ENCODE peak calls at places on chromosomes 4 and X, in nine cellular contexts. W is GM23248, K is PC-3, Q is PC-9, E is left lung, I is left ventricle myocardium inferior, M is ovary, Z is MM.1S, A is hepatocyte. R is an unnamed sample.

GRCh38 chr4:7904108-7904516 is 35.5 kb downstream of the AFAP1 start:
- DNase-seq in W (peak; percentile 93), K (no peak), Q (no peak), E (no peak), I (no peak), M (no peak), Z (no peak), A (no peak), R (no peak)

GRCh38 chr4:65538571-65538970 is 131.7 kb downstream of the EPHA5 start:
- DNase-seq in W (peak; percentile 0), K (peak; percentile 42), Q (no peak), E (no peak), I (no peak), M (no peak), Z (no peak), A (no peak), R (no peak)

GRCh38 chr4:183691897-183692296 is 32.8 kb downstream of the TRAPPC11 start:
- DNase-seq in W (no peak), K (no peak), Q (no peak), E (no peak), I (no peak), M (no peak), Z (no peak), A (no peak), R (no peak)

GRCh38 chrX:133085785-133086184 is 11.1 kb downstream of the USP26 start:
- DNase-seq in W (no peak), K (peak; percentile 87), Q (peak; percentile 79), E (no peak), I (no peak), M (no peak), Z (no peak), A (no peak), R (no peak)

GRCh38 chrX:115679460-115679859 is 118.5 kb downstream of the PLS3 start:
- DNase-seq in W (peak; percentile 44), K (peak; percentile 56), Q (no peak), E (no peak), I (no peak), M (no peak), Z (no peak), A (peak; percentile 25), R (no peak)

GRCh38 chr4:152968806-152969394 is 32.8 kb downstream of the FHDC1 start:
- DNase-seq in W (peak; percentile 75), K (peak; percentile 74), Q (peak; percentile 70), E (no peak), I (no peak), M (no peak), Z (no peak), A (no peak), R (no peak)

GRCh38 chr4:1901127-1901526 is 29.9 kb downstream of the NSD2 start:
- DNase-seq in W (no peak), K (no peak), Q (no peak), E (peak; percentile 82), I (no peak), M (no peak), Z (no peak), A (no peak), R (no peak)

GRCh38 chrX:68848189-68848940 is 19.5 kb downstream of the EFNB1 start:
- DNase-seq in W (no peak), K (no peak), Q (no peak), E (no peak), I (no peak), M (no peak), Z (no peak), A (no peak), R (no peak)

GRCh38 chr4:147777456-147778091 is 45.7 kb downstream of the ARHGAP10 start:
- DNase-seq in W (peak; percentile 45), K (peak; percentile 60), Q (peak; percentile 79), E (no peak), I (no peak), M (no peak), Z (no peak), A (no peak), R (no peak)

GRCh38 chr4:110793381-110793801 is 170.5 kb upstream of the PITX2 start:
- DNase-seq in W (peak; percentile 29), K (no peak), Q (no peak), E (no peak), I (no peak), M (no peak), Z (no peak), A (peak; percentile 20), R (no peak)

GRCh38 chr4:102734591-102735385 is 26.0 kb downstream of the MANBA start:
- DNase-seq in W (peak; percentile 53), K (peak; percentile 52), Q (no peak), E (no peak), I (no peak), M (no peak), Z (no peak), A (peak; percentile 39), R (no peak)

GRCh38 chr4:83831588-83831987 is 295.7 kb downstream of the GPAT3 start:
- DNase-seq in W (peak; percentile 59), K (no peak), Q (no peak), E (no peak), I (no peak), M (no peak), Z (no peak), A (no peak), R (no peak)

GRCh38 chrX:125742811-125743210 is 423.1 kb downstream of the TEX13C start:
- DNase-seq in W (no peak), K (no peak), Q (no peak), E (no peak), I (no peak), M (no peak), Z (no peak), A (no peak), R (no peak)

GRCh38 chrX:136619889-136620505 is 28.0 kb upstream of the CD40LG start:
- DNase-seq in W (no peak), K (peak; percentile 7), Q (no peak), E (no peak), I (no peak), M (no peak), Z (no peak), A (no peak), R (no peak)

GRCh38 chrX:48958635-48959094 is 1.3 kb upstream of the OTUD5 start:
- DNase-seq in W (peak; percentile 86), K (peak; percentile 53), Q (peak; percentile 42), E (no peak), I (peak; percentile 24), M (peak; percentile 52), Z (peak; percentile 17), A (peak; percentile 65), R (peak; percentile 47)

GRCh38 chr4:110196871-110197420 is 1.5 kb downstream of the ELOVL6 start:
- DNase-seq in W (peak; percentile 70), K (peak; percentile 10), Q (no peak), E (no peak), I (no peak), M (peak; percentile 39), Z (peak; percentile 51), A (no peak), R (peak; percentile 62)

GRCh38 chr4:108571027-108571569 is 49.3 kb upstream of the RPL34 start:
- DNase-seq in W (peak; percentile 7), K (no peak), Q (no peak), E (no peak), I (no peak), M (no peak), Z (no peak), A (no peak), R (no peak)

GRCh38 chr4:3811621-3812020 is 45.4 kb downstream of the ADRA2C start:
- DNase-seq in W (no peak), K (no peak), Q (no peak), E (peak; percentile 37), I (no peak), M (no peak), Z (no peak), A (no peak), R (no peak)

GRCh38 chr4:3225946-3226345 is 23.0 kb upstream of the MSANTD1 start:
- DNase-seq in W (no peak), K (no peak), Q (no peak), E (peak; percentile 66), I (no peak), M (no peak), Z (no peak), A (no peak), R (peak; percentile 4)

DNA sequence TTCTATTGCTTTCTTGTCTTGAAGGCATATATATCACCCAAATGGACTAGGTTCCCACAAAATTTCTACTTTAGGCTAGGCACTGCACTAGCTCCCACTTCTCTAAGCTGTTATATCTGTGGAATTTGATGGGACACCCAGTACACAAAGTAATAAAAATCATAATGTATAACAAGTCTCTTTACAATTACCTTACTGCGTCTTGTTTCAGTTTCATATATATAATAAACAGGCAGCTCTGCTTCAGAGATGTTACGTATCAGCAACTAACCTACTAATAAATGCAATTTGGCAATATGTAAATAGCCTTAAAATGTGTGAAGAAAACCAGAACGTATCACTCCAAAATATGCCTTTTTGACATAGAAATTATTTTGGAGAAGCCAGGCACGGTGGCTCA is 42.0 kb upstream of the UGDH start:
- DNase-seq in W (no peak), K (no peak), Q (no peak), E (no peak), I (no peak), M (no peak), Z (no peak), A (no peak), R (no peak)
- H3K4me3 ChIP-seq in W (no peak overlapping the region), K (peak overlapping the region; percentile 40), Q (peak overlapping the region; percentile 23), E (no peak overlapping the region), I (no peak overlapping the region), M (no peak overlapping the region), Z (peak overlapping the region; percentile 64), A (no peak overlapping the region), R (no peak overlapping the region)

DNA sequence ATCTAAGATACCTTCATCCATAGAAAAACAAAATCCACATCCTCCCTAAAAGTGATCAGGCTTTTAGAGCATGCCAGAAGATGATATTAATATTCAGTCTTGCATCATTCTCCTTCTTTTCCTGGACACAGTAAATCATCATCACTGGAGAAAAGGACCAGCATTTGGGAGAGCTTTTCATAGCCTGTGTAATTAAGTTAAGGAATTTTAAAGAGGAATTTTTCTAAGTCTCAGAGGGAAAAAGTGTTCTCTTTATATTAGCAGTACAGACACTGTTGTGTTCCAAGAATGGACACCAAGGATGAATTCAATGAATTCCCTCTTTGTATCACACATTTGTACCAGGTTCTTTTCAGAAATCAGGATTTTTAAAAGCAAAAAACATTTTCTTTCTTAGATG is 665 bp downstream of the SCRG1 start:
- DNase-seq in W (peak; percentile 5), K (no peak), Q (no peak), E (no peak), I (no peak), M (no peak), Z (no peak), A (no peak), R (no peak)
- H3K27ac ChIP-seq in W (no peak overlapping the region), K (no peak overlapping the region), Q (no peak overlapping the region), E (no peak overlapping the region), I (no peak overlapping the region), M (no peak overlapping the region), Z (no peak overlapping the region), A (no peak overlapping the region), R (no peak overlapping the region)

GRCh38 chr4:23674694-23675093 is 215.2 kb downstream of the PPARGC1A start:
- DNase-seq in W (no peak), K (no peak), Q (no peak), E (no peak), I (no peak), M (no peak), Z (no peak), A (no peak), R (no peak)
- H3K4me3 ChIP-seq in W (no peak overlapping the region), K (no peak overlapping the region), Q (no peak overlapping the region), E (no peak overlapping the region), I (no peak overlapping the region), M (no peak overlapping the region), Z (no peak overlapping the region), A (no peak overlapping the region), R (no peak overlapping the region)

DNA sequence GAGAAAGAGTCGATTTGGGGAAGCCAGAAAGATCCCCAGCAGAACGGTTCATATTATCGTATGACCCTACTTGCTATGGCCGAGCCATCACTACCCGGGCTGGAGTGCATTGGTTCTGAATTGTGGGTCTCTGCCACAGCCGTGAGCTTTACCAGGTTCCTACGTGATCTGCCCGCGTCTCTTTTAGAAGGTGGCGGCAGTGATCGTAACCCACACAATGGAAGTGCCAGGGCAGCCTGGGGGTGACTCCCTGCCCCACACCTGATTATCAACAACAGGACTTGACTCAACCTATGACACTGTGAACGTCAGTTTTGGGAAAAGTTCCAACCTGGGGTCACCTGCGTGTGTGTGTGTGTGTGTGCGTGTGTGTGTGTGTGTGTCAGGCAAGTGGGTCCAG is 90.8 kb downstream of the SHOX start:
- DNase-seq in W (no peak), K (no peak), Q (no peak), E (no peak), I (no peak), M (no peak), Z (no peak), A (no peak), R (no peak)
- H3K27ac ChIP-seq in W (no peak overlapping the region), K (no peak overlapping the region), Q (no peak overlapping the region), E (no peak overlapping the region), I (no peak overlapping the region), M (no peak overlapping the region), Z (no peak overlapping the region), A (no peak overlapping the region), R (no peak overlapping the region)

R was measured in psoas muscle.